ENCODE peak calls at places on chromosomes 13 and 19, in four cellular contexts. T is GM12878, L is GM23338, G is HCT116. R is an unnamed sample.

GRCh38 chr13:72839831-72840426 is 58.0 kb downstream of the PIBF1 start:
- DNase-seq in T (peak; percentile 3), L (peak; percentile 75), G (peak; percentile 47), R (peak; percentile 59)

GRCh38 chr19:28727133-28727834 is 485.7 kb downstream of the UQCRFS1 start:
- DNase-seq in T (no peak), L (peak; percentile 85), G (no peak), R (no peak)

GRCh38 chr13:28475916-28476725 is 18.8 kb downstream of the FLT1 start:
- DNase-seq in T (no peak), L (no peak), G (peak; percentile 36), R (no peak)

GRCh38 chr19:31285744-31286143 is 63.5 kb downstream of the TSHZ3 start:
- DNase-seq in T (no peak), L (no peak), G (no peak), R (no peak)

GRCh38 chr13:19781526-19781925 is 1.2 kb downstream of the PSPC1 start:
- DNase-seq in T (no peak), L (no peak), G (no peak), R (no peak)

GRCh38 chr13:72983085-72983768 is 75.6 kb upstream of the KLF5 start:
- DNase-seq in T (no peak), L (no peak), G (no peak), R (no peak)

GRCh38 chr13:108155185-108156106 is 59.9 kb downstream of the LIG4 start:
- DNase-seq in T (no peak), L (peak; percentile 69), G (peak; percentile 38), R (peak; percentile 48)

GRCh38 chr13:33467556-33467955 is 182.0 kb upstream of the STARD13 start:
- DNase-seq in T (no peak), L (no peak), G (no peak), R (no peak)

GRCh38 chr19:11338569-11339253 is 746 bp downstream of the RAB3D start:
- DNase-seq in T (no peak), L (no peak), G (no peak), R (no peak)

DNA sequence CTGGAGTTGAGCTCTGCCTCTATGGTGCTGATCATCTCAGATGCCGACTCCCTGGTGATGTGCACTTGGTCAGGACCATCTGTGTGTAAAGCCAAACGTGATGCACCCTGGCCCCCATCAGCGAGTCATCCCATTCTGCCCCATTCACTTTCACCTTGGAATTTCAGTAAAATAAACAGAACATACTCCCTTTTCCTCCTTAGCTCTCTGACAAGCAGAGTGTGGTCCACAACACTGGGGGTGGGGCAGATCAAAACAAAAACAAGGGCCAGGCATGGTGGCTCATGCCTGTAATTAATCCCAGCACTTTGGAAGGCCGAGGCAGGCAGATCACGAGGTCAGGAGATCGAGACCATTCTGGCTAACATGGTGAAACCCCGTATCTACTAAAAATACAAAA is 12.3 kb downstream of the CEACAM20 start:
- DNase-seq in T (no peak), L (no peak), G (no peak), R (no peak)
- TF ChIP-seq REST in T (no peak), L (no peak), G (no peak), R (no peak)

DNA sequence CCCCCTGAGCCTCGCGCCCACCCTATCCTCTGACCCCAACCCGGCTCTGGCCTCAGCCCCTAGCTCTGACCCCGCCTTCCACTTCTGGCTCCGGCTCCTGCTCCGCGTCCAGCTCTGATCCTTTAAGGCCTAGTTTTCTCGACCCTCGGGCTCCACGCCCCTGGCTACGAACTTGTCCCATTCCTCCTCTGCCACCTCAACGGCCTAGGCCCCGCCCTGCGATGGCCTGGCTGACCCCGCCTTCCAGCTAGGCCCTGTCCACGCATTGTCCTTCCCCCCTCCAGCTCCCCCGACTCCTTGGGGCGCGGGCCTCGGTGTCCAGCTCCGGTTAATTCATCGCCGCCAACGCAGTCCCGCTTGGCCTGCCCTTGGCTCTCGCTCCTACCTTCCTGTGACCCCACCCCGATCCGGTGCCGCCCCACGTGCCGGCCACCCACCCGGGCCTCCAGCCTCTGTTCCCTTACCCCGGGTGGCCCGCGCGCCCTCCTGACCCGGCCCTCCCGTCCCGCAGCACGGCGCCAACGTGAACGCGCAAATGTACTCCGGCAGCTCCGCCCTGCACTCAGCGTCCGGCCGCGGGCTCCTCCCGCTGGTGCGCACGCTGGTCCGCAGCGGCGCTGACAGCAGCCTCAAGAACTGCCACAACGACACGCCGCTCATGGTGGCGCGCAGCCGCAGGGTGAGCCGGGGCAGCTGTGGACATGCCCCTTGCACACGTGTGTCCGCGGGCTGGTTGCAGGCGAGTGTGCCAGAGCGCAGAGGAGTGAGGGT is 9.4 kb downstream of the BCL3 start:
- DNase-seq in T (no peak), L (peak; percentile 82), G (no peak), R (no peak)
- H3K4me3 ChIP-seq in T (no peak overlapping the region), L (peak overlapping the region; percentile 77), G (no peak overlapping the region), R (no peak overlapping the region)

GRCh38 chr13:81670048-81670447 is 1329.1 kb upstream of the SPRY2 start:
- DNase-seq in T (no peak), L (peak; percentile 21), G (no peak), R (no peak)

GRCh38 chr13:81676008-81676407 is 1335.1 kb upstream of the SPRY2 start:
- DNase-seq in T (no peak), L (no peak), G (no peak), R (no peak)

GRCh38 chr13:81671103-81671502 is 1330.2 kb upstream of the SPRY2 start:
- DNase-seq in T (no peak), L (no peak), G (no peak), R (no peak)
- TF ChIP-seq REST in T (no peak), L (no peak), G (no peak), R (no peak)

GRCh38 chr19:13026478-13026999 is 31.3 kb downstream of the NFIX start:
- DNase-seq in T (no peak), L (no peak), G (no peak), R (no peak)
- H3K4me3 ChIP-seq in T (no peak overlapping the region), L (no peak overlapping the region), G (no peak overlapping the region), R (no peak overlapping the region)

DNA sequence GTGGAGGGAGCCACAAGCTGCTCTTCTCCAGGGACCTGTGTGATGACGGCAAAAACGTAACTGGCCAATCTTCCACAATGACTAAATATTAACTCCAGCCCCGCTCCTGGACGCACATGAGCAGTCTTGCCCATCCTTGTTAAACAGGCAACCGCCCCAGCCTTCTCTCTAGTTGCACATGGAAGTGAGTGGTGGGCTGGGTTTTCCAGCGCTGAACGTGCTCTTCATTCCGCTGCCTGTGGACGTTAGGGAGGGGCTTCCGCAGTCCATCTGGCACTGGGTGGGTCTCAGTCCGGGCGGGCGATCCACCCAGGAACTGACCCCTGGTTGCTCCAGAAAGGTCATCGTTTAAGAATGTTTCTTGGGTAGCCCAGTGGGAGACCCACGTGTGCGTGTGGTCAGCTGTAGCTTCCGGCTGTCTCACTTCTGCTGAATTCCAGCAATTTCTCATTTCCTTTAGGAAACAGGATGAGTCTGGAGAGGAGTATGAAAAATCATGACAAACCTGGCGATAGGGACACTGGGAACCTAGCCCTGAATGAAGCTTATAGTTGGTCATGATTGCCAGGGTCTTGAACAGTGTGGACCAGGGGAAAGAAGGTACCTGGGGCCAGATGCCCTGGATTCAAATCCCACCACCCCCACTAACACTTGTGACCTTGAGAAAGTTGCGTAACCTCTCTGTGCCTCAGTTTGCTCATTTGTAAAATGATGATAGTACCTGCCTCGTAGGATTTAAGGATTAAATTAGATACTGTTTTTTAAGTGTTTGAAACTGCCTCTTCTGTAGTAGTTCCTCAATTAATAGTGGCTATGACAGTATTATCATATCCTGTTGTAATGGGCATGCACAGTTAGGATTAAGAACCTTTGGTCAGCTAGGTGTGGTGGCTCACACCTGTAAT is 92.6 kb downstream of the SIPA1L3 start:
- DNase-seq in T (no peak), L (no peak), G (peak; percentile 88), R (no peak)
- TF ChIP-seq REST in T (no peak), L (no peak), G (no peak), R (no peak)

GRCh38 chr13:26168835-26169234 is 53.3 kb downstream of the RNF6 start:
- DNase-seq in T (no peak), L (no peak), G (no peak), R (no peak)

GRCh38 chr13:26163812-26164211 is 58.3 kb downstream of the RNF6 start:
- DNase-seq in T (no peak), L (no peak), G (no peak), R (no peak)

GRCh38 chr13:26168276-26168814 is 53.8 kb downstream of the RNF6 start:
- DNase-seq in T (no peak), L (no peak), G (no peak), R (no peak)
- H3K4me3 ChIP-seq in T (no peak overlapping the region), L (no peak overlapping the region), G (no peak overlapping the region), R (no peak overlapping the region)

DNA sequence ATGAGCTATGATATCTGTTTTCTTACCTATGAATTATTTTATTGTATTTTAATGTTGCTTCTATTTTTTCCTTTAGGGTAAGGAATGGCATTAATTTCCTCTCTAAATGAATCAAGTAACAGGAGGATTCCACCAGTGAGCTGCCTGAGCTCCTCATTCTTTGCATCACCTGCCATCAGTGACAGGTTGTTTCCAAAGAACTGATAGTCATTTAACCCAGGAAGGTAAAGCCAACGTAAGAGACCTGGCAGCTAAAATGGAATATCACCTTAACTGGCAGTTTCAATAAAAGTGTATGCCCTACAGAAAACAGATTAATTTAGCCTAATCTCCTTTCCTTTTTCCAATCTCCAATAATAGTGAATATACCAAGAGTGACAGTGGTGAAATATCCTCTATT is 812.0 kb downstream of the SLITRK5 start:
- DNase-seq in T (no peak), L (no peak), G (no peak), R (no peak)
- TF ChIP-seq REST in T (no peak), L (no peak), G (no peak), R (no peak)